ENCODE peak calls at places on chromosome 22, in seven cellular contexts. H, E, X, J, S, B and N are unnamed samples.
A peak's percentile ranks its signal among the peaks of the same experiment; 100 is the strongest.

GRCh38 chr22:22123118-22123959 is 121.2 kb upstream of the VPREB1 start:
- DNase-seq in B (no peak), J (no peak), S (no peak), X (no peak), E (no peak), H (no peak), N (no peak)

GRCh38 chr22:46484861-46485595 is 52.4 kb downstream of the CELSR1 start:
- DNase-seq in B (no peak), E (no peak), X (no peak), J (no peak), S (no peak), H (no peak), N (peak; percentile 19)

GRCh38 chr22:44702479-44703219 is 645 bp downstream of the PRR5 start:
- DNase-seq in X (peak; percentile 76), S (peak; percentile 49), H (peak; percentile 36), B (no peak), J (no peak), E (no peak), N (peak; percentile 55)

GRCh38 chr22:46574438-46574992 is 37.1 kb upstream of the CELSR1 start:
- DNase-seq in E (no peak), J (peak; percentile 23), H (no peak), B (no peak), S (no peak), X (no peak), N (no peak)

GRCh38 chr22:24072361-24072760 is 61.3 kb downstream of the CABIN1 start:
- DNase-seq in B (no peak), J (no peak), H (no peak), E (no peak), X (peak; percentile 37), S (no peak), N (no peak)

GRCh38 chr22:17606472-17606871 is 22.1 kb downstream of the ATP6V1E1 start:
- DNase-seq in E (no peak), S (no peak), H (no peak), J (no peak), X (no peak), B (no peak), N (no peak)

GRCh38 chr22:30459206-30460052 is 12.4 kb downstream of the SEC14L3 start:
- DNase-seq in X (no peak), B (peak; percentile 20), J (no peak), S (peak; percentile 56), H (peak; percentile 31), E (no peak), N (peak; percentile 58)

GRCh38 chr22:23098718-23099524 is 28.6 kb downstream of the GNAZ start:
- DNase-seq in J (no peak), E (no peak), H (no peak), S (no peak), B (no peak), X (no peak), N (no peak)

GRCh38 chr22:22235564-22235963 is 9.0 kb upstream of the VPREB1 start:
- DNase-seq in E (no peak), X (no peak), H (peak; percentile 9), J (no peak), S (no peak), B (peak; percentile 40), N (no peak)

GRCh38 chr22:32843300-32843699 is 41.8 kb downstream of the TIMP3 start:
- DNase-seq in S (no peak), X (no peak), H (no peak), E (no peak), J (no peak), B (no peak), N (no peak)

GRCh38 chr22:27881404-27881803 is 37.7 kb downstream of the PITPNB start:
- DNase-seq in J (no peak), E (no peak), B (no peak), X (no peak), H (no peak), S (no peak), N (no peak)

GRCh38 chr22:26322179-26322905 is 106.7 kb upstream of the ASPHD2 start:
- DNase-seq in E (peak; percentile 8), J (no peak), X (no peak), H (peak; percentile 92), S (no peak), B (no peak), N (no peak)

GRCh38 chr22:42078469-42079318 is 806 bp upstream of the SMDT1 start:
- DNase-seq in B (no peak), S (no peak), X (no peak), H (no peak), E (no peak), J (no peak), N (no peak)

GRCh38 chr22:33823552-33823951 is 96.7 kb downstream of the LARGE1 start:
- DNase-seq in J (no peak), S (no peak), X (no peak), B (no peak), E (no peak), H (no peak), N (no peak)

GRCh38 chr22:45200862-45201511 is 37.3 kb downstream of the NUP50 start:
- DNase-seq in J (no peak), X (no peak), H (peak; percentile 17), E (no peak), B (no peak), S (no peak), N (no peak)

GRCh38 chr22:22833059-22833458 is 54.6 kb upstream of the IGLL5 start:
- DNase-seq in B (no peak), E (no peak), J (no peak), H (no peak), X (no peak), S (no peak), N (no peak)

GRCh38 chr22:43136255-43136654 is 6.9 kb downstream of the MCAT start:
- DNase-seq in J (no peak), B (peak; percentile 82), E (no peak), S (no peak), X (no peak), H (no peak), N (peak; percentile 69)

GRCh38 chr22:35517207-35517606 is 23.4 kb upstream of the RASD2 start:
- DNase-seq in H (no peak), J (no peak), B (peak; percentile 22), X (no peak), S (no peak), E (no peak), N (no peak)

GRCh38 chr22:46370584-46371373 is 35.3 kb downstream of the TRMU start:
- DNase-seq in J (no peak), B (no peak), E (no peak), X (no peak), H (no peak), S (peak; percentile 72), N (no peak)

GRCh38 chr22:46071451-46072029 is 78.8 kb upstream of the PPARA start:
- DNase-seq in J (peak; percentile 92), S (peak; percentile 75), B (peak; percentile 44), E (peak; percentile 80), X (peak; percentile 95), H (peak; percentile 94), N (peak; percentile 96)

GRCh38 chr22:30251661-30252226 is 5.2 kb upstream of the LIF start:
- DNase-seq in S (no peak), J (no peak), H (peak; percentile 59), B (no peak), E (no peak), X (no peak), N (no peak)

GRCh38 chr22:50272103-50272782 is 2.1 kb upstream of the MAPK11 start:
- DNase-seq in S (no peak), E (no peak), J (no peak), H (no peak), X (no peak), B (no peak), N (no peak)
- H3K4me3 ChIP-seq in S (no peak overlapping the region), E (no peak overlapping the region), J (no peak overlapping the region), H (no peak overlapping the region), X (peak overlapping the region; percentile 56), B (no peak overlapping the region), N (no peak overlapping the region)

GRCh38 chr22:49825436-49825835 is 2.2 kb downstream of the BRD1 start:
- DNase-seq in X (no peak), E (no peak), B (no peak), J (no peak), H (peak; percentile 35), S (no peak), N (no peak)

GRCh38 chr22:49825944-49826602 is 1.6 kb downstream of the BRD1 start:
- DNase-seq in X (no peak), E (no peak), J (no peak), S (peak; percentile 86), B (peak; percentile 30), H (peak; percentile 46), N (no peak)

GRCh38 chr22:49824936-49825335 is 2.7 kb downstream of the BRD1 start:
- DNase-seq in X (no peak), S (no peak), H (no peak), B (no peak), E (no peak), J (no peak), N (no peak)

GRCh38 chr22:49823289-49824045 is 4.2 kb downstream of the BRD1 start:
- DNase-seq in E (no peak), X (no peak), B (no peak), J (no peak), S (no peak), H (no peak), N (no peak)

GRCh38 chr22:49824185-49824925 is 3.3 kb downstream of the BRD1 start:
- DNase-seq in B (no peak), E (no peak), X (no peak), J (no peak), S (no peak), H (peak; percentile 58), N (no peak)
- H3K4me1 ChIP-seq in B (peaks cover 27% of the 10 kb centered on the region), E (peaks cover 8% of the 10 kb centered on the region), X (peaks cover 34% of the 10 kb centered on the region), J (no peaks in the 10 kb centered on the region), S (peaks cover 72% of the 10 kb centered on the region), H (peaks cover 25% of the 10 kb centered on the region), N (peaks cover 8% of the 10 kb centered on the region)

DNA sequence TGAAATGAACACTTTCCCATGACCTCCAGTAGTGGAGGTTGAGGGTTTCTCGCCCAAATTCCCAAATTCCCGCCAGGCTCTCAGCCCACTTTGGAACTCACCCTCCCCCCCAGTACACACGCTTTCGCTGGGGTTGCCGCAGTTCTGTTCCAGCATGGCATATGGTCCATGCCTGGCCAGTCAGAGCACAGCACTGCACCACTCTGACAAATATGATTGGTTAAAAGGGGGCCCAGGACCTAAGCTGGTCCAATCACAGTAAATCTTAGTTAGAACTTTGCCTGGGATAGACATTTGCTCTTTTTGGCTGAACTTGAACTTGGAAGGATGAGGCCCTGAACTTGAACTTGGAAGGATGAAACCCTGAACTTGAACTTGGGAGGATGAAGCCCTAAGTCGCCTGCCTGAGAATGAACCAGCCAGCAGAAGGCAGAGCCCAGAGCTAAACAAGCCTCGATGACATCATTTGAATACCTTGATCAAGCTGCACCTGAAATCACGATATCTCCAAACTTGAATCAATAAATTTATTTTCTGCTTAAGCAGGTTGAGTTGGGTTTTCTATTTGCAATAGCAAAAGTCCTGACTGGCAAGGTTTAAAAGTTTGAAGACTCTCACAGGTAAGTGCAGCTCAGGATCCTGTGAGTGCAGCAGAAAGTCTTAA is 12.6 kb upstream of the SSTR3 start:
- DNase-seq in X (no peak), J (no peak), S (no peak), H (no peak), B (no peak), E (no peak), N (no peak)
- H3K36me3 ChIP-seq in X (no peaks in the 10 kb centered on the region), J (no peaks in the 10 kb centered on the region), S (peaks cover 39% of the 10 kb centered on the region), H (peaks cover 6% of the 10 kb centered on the region), B (peaks cover 80% of the 10 kb centered on the region), E (peaks cover 7% of the 10 kb centered on the region), N (no peaks in the 10 kb centered on the region)

DNA sequence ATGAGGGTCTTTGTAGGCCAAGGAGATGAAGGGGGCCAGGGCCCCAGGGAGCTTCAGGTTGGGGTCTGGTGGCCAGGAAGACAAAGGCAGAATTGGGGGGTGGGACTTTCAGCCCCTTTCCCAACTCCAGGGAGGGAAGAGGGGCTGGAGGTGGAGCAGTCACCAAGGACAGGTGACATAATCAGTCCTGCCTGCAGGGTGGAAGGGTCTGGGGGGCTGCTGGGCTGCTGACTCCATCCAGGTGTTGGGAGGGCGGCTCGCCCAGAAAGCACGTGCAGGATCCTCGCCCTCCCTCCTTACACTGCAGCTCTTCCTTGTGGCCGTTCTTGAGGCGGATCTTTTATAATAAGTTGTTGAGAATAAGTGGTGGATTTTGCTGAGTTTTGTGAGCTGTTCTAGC is 1491.1 kb downstream of the TBC1D22A start:
- DNase-seq in S (no peak), B (no peak), J (no peak), H (no peak), E (no peak), X (no peak), N (no peak)
- H3K4me3 ChIP-seq in S (no peak overlapping the region), B (no peak overlapping the region), J (no peak overlapping the region), H (no peak overlapping the region), E (no peak overlapping the region), X (no peak overlapping the region), N (no peak overlapping the region)